ENCODE peak calls at places on chromosomes 13 and 19, in seven cellular contexts. One of them, this sample, is unnamed.

GRCh38 chr13:76048675-76049396 is 412.7 kb downstream of the LMO7 start:
- DNase-seq in AG09319: no peak
- DNase-seq in epithelial cell of esophagus: no peak
- DNase-seq in neural progenitor cell: no peak
- DNase-seq in retinal pigment epithelial cell: no peak
- DNase-seq in natural killer cell: no peak
- DNase-seq in thoracic aorta: no peak
- DNase-seq in this sample: no peak

GRCh38 chr19:55640043-55640576 is 692 bp upstream of the ZNF580 start:
- DNase-seq in retinal pigment epithelial cell: peak
- DNase-seq in neural progenitor cell: peak
- DNase-seq in AG09319: no peak
- DNase-seq in epithelial cell of esophagus: peak
- DNase-seq in thoracic aorta: no peak
- DNase-seq in natural killer cell: peak
- DNase-seq in this sample: no peak

GRCh38 chr19:54084410-54084809 is 3.2 kb upstream of the TARM1 start:
- DNase-seq in AG09319: no peak
- DNase-seq in retinal pigment epithelial cell: no peak
- DNase-seq in thoracic aorta: no peak
- DNase-seq in epithelial cell of esophagus: no peak
- DNase-seq in natural killer cell: no peak
- DNase-seq in neural progenitor cell: no peak
- DNase-seq in this sample: no peak

GRCh38 chr13:31278874-31279273 is 79.1 kb downstream of the B3GLCT start:
- DNase-seq in natural killer cell: no peak
- DNase-seq in epithelial cell of esophagus: no peak
- DNase-seq in AG09319: no peak
- DNase-seq in neural progenitor cell: no peak
- DNase-seq in retinal pigment epithelial cell: no peak
- DNase-seq in thoracic aorta: no peak
- DNase-seq in this sample: no peak

GRCh38 chr19:41189425-41190065 is 3.5 kb upstream of the CYP2S1 start:
- DNase-seq in AG09319: no peak
- DNase-seq in retinal pigment epithelial cell: no peak
- DNase-seq in thoracic aorta: no peak
- DNase-seq in epithelial cell of esophagus: no peak
- DNase-seq in natural killer cell: no peak
- DNase-seq in neural progenitor cell: peak
- DNase-seq in this sample: no peak

GRCh38 chr13:107964356-107964755 is 251.0 kb downstream of the LIG4 start:
- DNase-seq in thoracic aorta: no peak
- DNase-seq in AG09319: no peak
- DNase-seq in retinal pigment epithelial cell: peak
- DNase-seq in epithelial cell of esophagus: no peak
- DNase-seq in neural progenitor cell: no peak
- DNase-seq in natural killer cell: no peak
- DNase-seq in this sample: no peak

GRCh38 chr13:46633416-46633815 is 80.4 kb downstream of the LRCH1 start:
- DNase-seq in natural killer cell: no peak
- DNase-seq in AG09319: no peak
- DNase-seq in epithelial cell of esophagus: peak
- DNase-seq in thoracic aorta: no peak
- DNase-seq in retinal pigment epithelial cell: no peak
- DNase-seq in neural progenitor cell: no peak
- DNase-seq in this sample: peak

GRCh38 chr13:100478107-100478809 is 110.3 kb downstream of the GGACT start:
- DNase-seq in natural killer cell: no peak
- DNase-seq in neural progenitor cell: no peak
- DNase-seq in epithelial cell of esophagus: peak
- DNase-seq in thoracic aorta: no peak
- DNase-seq in retinal pigment epithelial cell: no peak
- DNase-seq in AG09319: no peak
- DNase-seq in this sample: no peak

GRCh38 chr19:33388231-33388816 is 14.8 kb downstream of the CEBPG start:
- DNase-seq in retinal pigment epithelial cell: no peak
- DNase-seq in natural killer cell: no peak
- DNase-seq in epithelial cell of esophagus: no peak
- DNase-seq in neural progenitor cell: no peak
- DNase-seq in AG09319: no peak
- DNase-seq in thoracic aorta: no peak
- DNase-seq in this sample: no peak

GRCh38 chr13:39273953-39274352 is 235.7 kb downstream of the NHLRC3 start:
- DNase-seq in retinal pigment epithelial cell: no peak
- DNase-seq in natural killer cell: no peak
- DNase-seq in neural progenitor cell: peak
- DNase-seq in epithelial cell of esophagus: peak
- DNase-seq in thoracic aorta: no peak
- DNase-seq in AG09319: no peak
- DNase-seq in this sample: peak

GRCh38 chr13:61086052-61086451 is 329.6 kb downstream of the PCDH20 start:
- DNase-seq in epithelial cell of esophagus: peak
- DNase-seq in thoracic aorta: no peak
- DNase-seq in neural progenitor cell: no peak
- DNase-seq in retinal pigment epithelial cell: no peak
- DNase-seq in AG09319: no peak
- DNase-seq in natural killer cell: no peak
- DNase-seq in this sample: no peak

GRCh38 chr13:80903911-80904310 is 563.0 kb upstream of the SPRY2 start:
- DNase-seq in natural killer cell: no peak
- DNase-seq in epithelial cell of esophagus: no peak
- DNase-seq in neural progenitor cell: no peak
- DNase-seq in AG09319: no peak
- DNase-seq in thoracic aorta: no peak
- DNase-seq in retinal pigment epithelial cell: no peak
- DNase-seq in this sample: no peak

GRCh38 chr19:41377977-41378707 is 1.8 kb downstream of the TMEM91 start:
- DNase-seq in natural killer cell: no peak
- DNase-seq in retinal pigment epithelial cell: no peak
- DNase-seq in neural progenitor cell: peak
- DNase-seq in thoracic aorta: no peak
- DNase-seq in AG09319: no peak
- DNase-seq in epithelial cell of esophagus: no peak
- DNase-seq in this sample: no peak

GRCh38 chr13:100112186-100112838 is 23.4 kb downstream of the PCCA start:
- DNase-seq in retinal pigment epithelial cell: no peak
- DNase-seq in AG09319: no peak
- DNase-seq in neural progenitor cell: no peak
- DNase-seq in natural killer cell: no peak
- DNase-seq in thoracic aorta: no peak
- DNase-seq in epithelial cell of esophagus: no peak
- DNase-seq in this sample: no peak

GRCh38 chr13:31769581-31769980 is 30.3 kb downstream of the RXFP2 start:
- DNase-seq in neural progenitor cell: no peak
- DNase-seq in natural killer cell: no peak
- DNase-seq in thoracic aorta: no peak
- DNase-seq in epithelial cell of esophagus: no peak
- DNase-seq in retinal pigment epithelial cell: no peak
- DNase-seq in AG09319: no peak
- DNase-seq in this sample: no peak

GRCh38 chr13:44136693-44137268 is 236.8 kb upstream of the SERP2 start:
- DNase-seq in thoracic aorta: no peak
- DNase-seq in AG09319: no peak
- DNase-seq in natural killer cell: no peak
- DNase-seq in retinal pigment epithelial cell: no peak
- DNase-seq in epithelial cell of esophagus: peak
- DNase-seq in neural progenitor cell: no peak
- DNase-seq in this sample: no peak

GRCh38 chr19:11088508-11089253 is 582 bp upstream of the LDLR start:
- DNase-seq in neural progenitor cell: no peak
- DNase-seq in thoracic aorta: no peak
- DNase-seq in natural killer cell: no peak
- DNase-seq in epithelial cell of esophagus: no peak
- DNase-seq in AG09319: no peak
- DNase-seq in retinal pigment epithelial cell: no peak
- DNase-seq in this sample: peak

GRCh38 chr13:27660511-27660910 is 38.8 kb downstream of the POLR1D start:
- DNase-seq in natural killer cell: no peak
- DNase-seq in retinal pigment epithelial cell: no peak
- DNase-seq in neural progenitor cell: no peak
- DNase-seq in epithelial cell of esophagus: no peak
- DNase-seq in thoracic aorta: no peak
- DNase-seq in AG09319: no peak
- DNase-seq in this sample: no peak

GRCh38 chr19:29417048-29417447 is 108.7 kb upstream of the VSTM2B start:
- DNase-seq in epithelial cell of esophagus: no peak
- DNase-seq in neural progenitor cell: no peak
- DNase-seq in AG09319: no peak
- DNase-seq in retinal pigment epithelial cell: no peak
- DNase-seq in natural killer cell: no peak
- DNase-seq in thoracic aorta: no peak
- DNase-seq in this sample: no peak

GRCh38 chr19:4447327-4448146 is 10.1 kb downstream of the UBXN6 start:
- DNase-seq in AG09319: no peak
- DNase-seq in epithelial cell of esophagus: no peak
- DNase-seq in neural progenitor cell: no peak
- DNase-seq in retinal pigment epithelial cell: no peak
- DNase-seq in thoracic aorta: no peak
- DNase-seq in natural killer cell: no peak
- DNase-seq in this sample: no peak
- TF ChIP-seq CTCF in AG09319: no peak
- TF ChIP-seq CTCF in epithelial cell of esophagus: no peak
- TF ChIP-seq CTCF in neural progenitor cell: no peak
- TF ChIP-seq CTCF in retinal pigment epithelial cell: no peak
- TF ChIP-seq CTCF in thoracic aorta: no peak
- TF ChIP-seq CTCF in natural killer cell: no peak
- TF ChIP-seq CTCF in this sample: no peak

DNA sequence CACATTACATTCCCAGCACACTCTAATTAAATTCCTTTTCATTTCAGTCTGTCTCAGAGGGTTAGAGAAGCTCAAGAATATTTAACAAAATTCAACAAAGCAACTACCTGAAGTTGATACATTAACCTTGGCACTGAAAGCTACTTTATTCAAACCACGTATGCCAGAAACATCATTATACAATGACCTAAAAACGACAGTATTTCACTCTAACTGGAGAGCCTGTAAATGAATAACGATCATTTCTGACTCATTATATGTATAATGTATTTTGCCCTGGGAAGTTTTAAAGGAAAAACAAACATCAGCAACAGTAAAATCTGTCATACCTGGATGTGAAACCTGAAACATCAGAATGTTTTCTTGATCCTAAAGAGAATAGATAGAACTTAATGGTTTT is 270.1 kb downstream of the SLITRK5 start:
- DNase-seq in thoracic aorta: no peak
- DNase-seq in neural progenitor cell: no peak
- DNase-seq in retinal pigment epithelial cell: no peak
- DNase-seq in natural killer cell: no peak
- DNase-seq in AG09319: no peak
- DNase-seq in epithelial cell of esophagus: no peak
- DNase-seq in this sample: no peak
- TF ChIP-seq CTCF in thoracic aorta: no peak
- TF ChIP-seq CTCF in neural progenitor cell: no peak
- TF ChIP-seq CTCF in retinal pigment epithelial cell: no peak
- TF ChIP-seq CTCF in natural killer cell: no peak
- TF ChIP-seq CTCF in AG09319: no peak
- TF ChIP-seq CTCF in epithelial cell of esophagus: no peak
- TF ChIP-seq CTCF in this sample: no peak

GRCh38 chr13:63567031-63567430 is 2151.4 kb upstream of the PCDH20 start:
- DNase-seq in retinal pigment epithelial cell: no peak
- DNase-seq in neural progenitor cell: no peak
- DNase-seq in thoracic aorta: no peak
- DNase-seq in natural killer cell: no peak
- DNase-seq in AG09319: no peak
- DNase-seq in epithelial cell of esophagus: no peak
- DNase-seq in this sample: no peak
- TF ChIP-seq CTCF in retinal pigment epithelial cell: no peak
- TF ChIP-seq CTCF in neural progenitor cell: no peak
- TF ChIP-seq CTCF in thoracic aorta: no peak
- TF ChIP-seq CTCF in natural killer cell: no peak
- TF ChIP-seq CTCF in AG09319: no peak
- TF ChIP-seq CTCF in epithelial cell of esophagus: no peak
- TF ChIP-seq CTCF in this sample: no peak

DNA sequence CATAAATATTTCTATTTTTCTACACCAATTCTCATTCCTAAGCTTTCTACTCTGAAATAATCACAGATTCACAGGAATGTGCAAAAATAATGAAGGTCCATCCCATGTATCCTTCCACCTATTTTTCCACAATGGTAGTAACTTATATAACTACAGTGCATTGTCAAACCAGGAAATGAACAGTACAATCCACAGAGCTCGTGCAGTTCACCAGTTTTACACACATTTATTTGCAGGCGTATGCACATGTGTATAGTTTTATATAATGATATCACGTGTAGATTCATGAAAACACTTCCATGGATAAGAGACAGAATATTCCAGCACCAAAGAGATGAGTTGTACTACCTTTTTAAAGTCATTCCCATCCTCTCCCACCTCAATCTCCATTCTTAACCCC is 12.9 kb downstream of the EEF1AKMT1 start:
- DNase-seq in retinal pigment epithelial cell: no peak
- DNase-seq in epithelial cell of esophagus: no peak
- DNase-seq in natural killer cell: no peak
- DNase-seq in AG09319: no peak
- DNase-seq in neural progenitor cell: no peak
- DNase-seq in thoracic aorta: no peak
- DNase-seq in this sample: no peak
- TF ChIP-seq CTCF in retinal pigment epithelial cell: no peak
- TF ChIP-seq CTCF in epithelial cell of esophagus: no peak
- TF ChIP-seq CTCF in natural killer cell: no peak
- TF ChIP-seq CTCF in AG09319: no peak
- TF ChIP-seq CTCF in neural progenitor cell: no peak
- TF ChIP-seq CTCF in thoracic aorta: no peak
- TF ChIP-seq CTCF in this sample: no peak

DNA sequence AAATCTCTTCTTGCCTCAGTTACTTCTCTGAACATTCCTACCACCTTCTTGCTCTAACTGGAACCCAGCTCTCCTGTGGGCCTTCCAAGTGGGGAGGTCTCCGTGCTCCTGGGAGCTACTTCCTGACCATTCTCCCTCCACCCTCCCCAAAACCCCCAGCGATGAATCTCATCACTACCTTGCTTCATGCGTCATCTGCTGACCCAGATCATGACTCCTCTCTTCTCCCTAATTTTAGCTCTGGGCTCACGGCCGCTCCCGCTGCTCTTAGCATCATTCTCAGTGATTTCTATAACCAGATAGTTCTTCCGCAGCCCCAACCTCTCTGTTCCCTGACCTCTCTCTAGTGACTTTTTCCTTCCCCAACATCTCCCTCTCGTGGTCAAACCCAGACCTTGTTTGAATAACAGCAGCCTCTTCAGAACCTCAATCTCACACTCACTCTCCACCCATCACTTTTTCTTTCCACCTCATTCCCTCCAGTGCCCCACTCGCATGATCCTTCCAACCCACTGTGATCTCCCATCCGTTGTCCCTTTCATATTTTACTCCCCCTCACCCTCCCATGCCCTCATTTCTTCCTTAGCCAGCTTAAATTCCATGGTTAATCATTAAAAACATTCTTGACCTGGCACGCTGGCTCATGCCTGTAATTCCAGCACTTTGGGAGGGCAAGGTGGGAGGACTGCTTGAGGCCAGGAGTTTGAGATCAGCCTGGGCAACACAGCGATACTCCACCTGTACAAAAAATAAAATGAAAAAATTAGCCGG is 21.8 kb downstream of the MRPS12 start:
- DNase-seq in neural progenitor cell: peak
- DNase-seq in AG09319: no peak
- DNase-seq in natural killer cell: no peak
- DNase-seq in thoracic aorta: no peak
- DNase-seq in retinal pigment epithelial cell: no peak
- DNase-seq in epithelial cell of esophagus: peak
- DNase-seq in this sample: peak
- TF ChIP-seq CTCF in neural progenitor cell: peak
- TF ChIP-seq CTCF in AG09319: no peak
- TF ChIP-seq CTCF in natural killer cell: peak
- TF ChIP-seq CTCF in thoracic aorta: no peak
- TF ChIP-seq CTCF in retinal pigment epithelial cell: peak
- TF ChIP-seq CTCF in epithelial cell of esophagus: peak
- TF ChIP-seq CTCF in this sample: peak

This sample was measured in MCF 10A.